ENCODE peak calls at places on chromosomes 16 and 17, in six cellular contexts. E is AG04450, B is cardiac muscle cell, V is colonic mucosa, M is WERI-Rb-1, C is lower lobe of right lung. W is an unnamed sample.

GRCh38 chr17:57869599-57870282 is 19.9 kb upstream of the MRPS23 start:
- DNase-seq in E (peak; percentile 91), B (peak; percentile 78), V (no peak), M (peak; percentile 97), C (no peak), W (no peak)

GRCh38 chr17:77303620-77304019 is 162.9 kb downstream of the SEC14L1 start:
- DNase-seq in E (no peak), B (peak; percentile 16), V (no peak), M (no peak), C (no peak), W (no peak)

GRCh38 chr17:14138649-14139048 is 69.3 kb downstream of the COX10 start:
- DNase-seq in E (no peak), B (no peak), V (no peak), M (no peak), C (no peak), W (no peak)

GRCh38 chr17:65553009-65553645 is 8.3 kb downstream of the AXIN2 start:
- DNase-seq in E (peak; percentile 38), B (peak; percentile 87), V (no peak), M (no peak), C (no peak), W (no peak)

GRCh38 chr16:25596194-25596593 is 95.6 kb upstream of the HS3ST4 start:
- DNase-seq in E (no peak), B (no peak), V (no peak), M (no peak), C (no peak), W (no peak)

GRCh38 chr17:36602924-36603384 is 1.6 kb downstream of the MRM1 start:
- DNase-seq in E (peak; percentile 29), B (peak; percentile 76), V (peak; percentile 73), M (peak; percentile 84), C (peak; percentile 58), W (no peak)

GRCh38 chr17:252456-252855 is 71.0 kb upstream of the DOC2B start:
- DNase-seq in E (no peak), B (no peak), V (no peak), M (no peak), C (no peak), W (no peak)

GRCh38 chr17:37490638-37491614 is 1.2 kb downstream of the DUSP14 start:
- DNase-seq in E (no peak), B (peak; percentile 84), V (peak; percentile 29), M (no peak), C (no peak), W (no peak)

GRCh38 chr16:6889106-6889505 is 443.5 kb upstream of the RBFOX1 start:
- DNase-seq in E (no peak), B (no peak), V (no peak), M (no peak), C (no peak), W (no peak)

GRCh38 chr16:78503501-78504110 is 404.2 kb downstream of the WWOX start:
- DNase-seq in E (no peak), B (peak; percentile 82), V (peak; percentile 69), M (peak; percentile 56), C (no peak), W (peak; percentile 17)

GRCh38 chr17:1753767-1754429 is 8.0 kb upstream of the SERPINF1 start:
- DNase-seq in E (no peak), B (no peak), V (no peak), M (no peak), C (no peak), W (no peak)

GRCh38 chr16:66375451-66375850 is 9.0 kb downstream of the CDH5 start:
- DNase-seq in E (no peak), B (no peak), V (no peak), M (no peak), C (no peak), W (no peak)

GRCh38 chr16:12093902-12094301 is 117.4 kb downstream of the SNX29 start:
- DNase-seq in E (no peak), B (no peak), V (no peak), M (no peak), C (no peak), W (no peak)

GRCh38 chr16:12096828-12097522 is 120.4 kb downstream of the SNX29 start:
- DNase-seq in E (no peak), B (no peak), V (no peak), M (no peak), C (no peak), W (no peak)

GRCh38 chr16:12096162-12096781 is 119.7 kb downstream of the SNX29 start:
- DNase-seq in E (no peak), B (no peak), V (no peak), M (no peak), C (no peak), W (no peak)

GRCh38 chr16:12094537-12095265 is 118.2 kb downstream of the SNX29 start:
- DNase-seq in E (no peak), B (no peak), V (no peak), M (no peak), C (no peak), W (no peak)

GRCh38 chr16:12095275-12096161 is 119.0 kb downstream of the SNX29 start:
- DNase-seq in E (peak; percentile 30), B (peak; percentile 73), V (peak; percentile 66), M (peak; percentile 67), C (peak; percentile 75), W (no peak)
- H3K9me3 ChIP-seq in E (no peaks in the 10 kb centered on the region), B (no peaks in the 10 kb centered on the region), V (no peaks in the 10 kb centered on the region), M (no peaks in the 10 kb centered on the region), C (no peaks in the 10 kb centered on the region), W (no peaks in the 10 kb centered on the region)

GRCh38 chr17:82542439-82542838 is 22.9 kb downstream of the FOXK2 start:
- DNase-seq in E (no peak), B (no peak), V (no peak), M (no peak), C (no peak), W (no peak)

GRCh38 chr17:82531431-82531881 is 11.9 kb downstream of the FOXK2 start:
- DNase-seq in E (peak; percentile 48), B (peak; percentile 35), V (no peak), M (no peak), C (peak; percentile 14), W (no peak)

GRCh38 chr17:82534401-82534812 is 14.9 kb downstream of the FOXK2 start:
- DNase-seq in E (no peak), B (no peak), V (no peak), M (no peak), C (no peak), W (no peak)

GRCh38 chr17:82536220-82537201 is 17.0 kb downstream of the FOXK2 start:
- DNase-seq in E (peak; percentile 52), B (peak; percentile 83), V (peak; percentile 56), M (no peak), C (peak; percentile 67), W (no peak)
- H3K4me3 ChIP-seq in E (peak overlapping the region; percentile 23), B (no peak overlapping the region), V (no peak overlapping the region), M (no peak overlapping the region), C (peak overlapping the region; percentile 17), W (peak overlapping the region; percentile 34)

GRCh38 chr17:22303865-22304264 is 611.5 kb downstream of the KCNJ18 start:
- DNase-seq in E (no peak), B (no peak), V (no peak), M (no peak), C (no peak), W (no peak)

GRCh38 chr17:22300177-22300576 is 607.9 kb downstream of the KCNJ18 start:
- DNase-seq in E (no peak), B (no peak), V (no peak), M (no peak), C (no peak), W (no peak)

GRCh38 chr17:22301353-22301745 is 609.0 kb downstream of the KCNJ18 start:
- DNase-seq in E (no peak), B (no peak), V (no peak), M (no peak), C (no peak), W (no peak)

GRCh38 chr17:22303096-22303495 is 610.8 kb downstream of the KCNJ18 start:
- DNase-seq in E (no peak), B (no peak), V (no peak), M (no peak), C (no peak), W (no peak)

DNA sequence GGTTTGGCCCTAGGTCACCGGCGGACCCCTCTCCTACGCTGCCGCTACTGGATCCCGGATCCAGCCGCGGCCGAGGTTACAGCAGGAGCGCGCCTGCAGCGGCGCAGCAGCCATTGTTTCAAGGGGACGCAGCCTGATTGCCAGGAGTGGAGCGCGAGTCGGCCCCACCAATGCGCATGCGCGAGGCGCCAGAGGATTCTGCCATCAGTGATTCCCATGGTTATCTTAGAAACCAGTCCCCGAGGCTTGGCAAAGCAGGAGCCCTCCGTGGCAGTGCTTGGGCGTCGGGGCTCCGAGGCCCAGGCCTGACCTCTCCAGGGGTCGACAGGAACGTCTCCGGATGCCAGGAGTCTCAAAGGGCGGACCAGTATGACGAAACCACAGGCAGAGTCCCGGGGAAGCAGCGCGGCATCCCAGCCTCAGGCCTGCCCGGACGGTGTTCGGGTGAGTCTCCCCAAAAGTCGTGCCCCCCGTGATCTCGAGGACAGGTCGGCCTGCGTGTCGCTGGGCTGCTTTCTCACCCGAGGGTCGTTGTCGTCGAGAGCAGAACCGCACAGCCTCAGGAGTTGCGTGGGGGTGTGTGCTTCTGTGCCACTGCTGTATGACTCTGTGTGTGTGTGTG is 608.5 kb downstream of the KCNJ18 start:
- DNase-seq in E (no peak), B (no peak), V (no peak), M (no peak), C (no peak), W (no peak)
- H3K9me3 ChIP-seq in E (peaks cover 85% of the 10 kb centered on the region), B (no peaks in the 10 kb centered on the region), V (no peaks in the 10 kb centered on the region), M (no peaks in the 10 kb centered on the region), C (no peaks in the 10 kb centered on the region), W (no peaks in the 10 kb centered on the region)

DNA sequence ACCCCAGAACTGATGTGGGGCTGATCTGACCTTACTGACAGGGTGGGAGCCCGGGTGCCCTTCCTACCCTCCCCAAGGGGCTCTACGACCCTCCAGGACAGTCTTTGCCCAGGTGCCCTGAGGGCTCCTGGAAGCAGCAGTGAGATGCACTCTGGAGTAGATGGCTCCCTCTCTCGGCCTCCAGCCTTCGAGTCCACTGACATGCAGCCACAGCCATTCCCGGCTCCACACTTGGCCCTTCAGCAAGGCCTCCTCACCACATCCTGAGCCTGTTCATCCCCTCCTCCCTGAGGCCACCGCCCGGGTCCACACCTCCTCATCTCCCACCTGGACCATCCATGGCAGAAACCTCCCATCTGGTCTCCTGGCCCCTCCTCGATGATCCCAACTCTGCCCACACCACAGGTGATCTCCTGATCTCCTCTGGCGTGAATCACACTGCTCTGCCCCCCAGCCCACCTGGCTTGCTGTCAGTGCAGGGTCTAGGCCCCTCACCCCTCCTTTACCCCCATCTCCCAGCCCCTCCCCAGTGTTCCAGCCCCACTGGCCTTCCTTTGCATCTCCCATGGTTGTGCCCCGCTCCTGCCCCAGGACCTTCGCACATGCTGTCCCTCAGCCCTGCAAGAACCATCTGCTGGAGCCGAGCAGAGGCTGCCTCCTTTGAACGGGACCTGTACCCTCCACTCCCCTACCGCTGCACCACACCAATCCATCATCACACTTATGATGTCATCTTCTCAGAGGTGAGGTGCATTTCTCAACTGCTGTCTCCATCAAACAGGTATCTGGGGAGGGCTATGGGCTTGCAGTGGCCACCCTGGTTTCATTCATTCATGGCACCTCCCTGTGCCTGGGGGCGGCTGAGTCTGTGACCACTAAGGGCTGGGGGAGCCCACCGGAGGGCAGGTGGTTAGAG is 44.7 kb downstream of the SOCS1 start:
- DNase-seq in E (no peak), B (no peak), V (no peak), M (no peak), C (no peak), W (no peak)
- H3K4me3 ChIP-seq in E (no peak overlapping the region), B (no peak overlapping the region), V (no peak overlapping the region), M (no peak overlapping the region), C (no peak overlapping the region), W (no peak overlapping the region)